ENCODE peak calls at places on chromosomes 5 and 9, in four cellular contexts. J, M, D and C are unnamed samples.

GRCh38 chr9:106920701-106921283 is 57.8 kb downstream of the ZNF462 start:
- DNase-seq in D (peak; percentile 12), M (no peak), J (no peak), C (no peak)

GRCh38 chr9:107584944-107585343 is 95.4 kb upstream of the KLF4 start:
- DNase-seq in J (no peak), M (no peak), D (no peak), C (no peak)

GRCh38 chr9:75185585-75186170 is 97.4 kb downstream of the OSTF1 start:
- DNase-seq in J (peak; percentile 56), M (no peak), D (peak; percentile 38), C (no peak)

GRCh38 chr9:2231831-2232230 is 216.7 kb downstream of the SMARCA2 start:
- DNase-seq in M (no peak), D (no peak), J (no peak), C (no peak)

GRCh38 chr5:34616665-34617064 is 39.5 kb upstream of the RAI14 start:
- DNase-seq in J (no peak), D (no peak), M (no peak), C (no peak)

GRCh38 chr9:114592356-114592755 is 4.8 kb downstream of the ATP6V1G1 start:
- DNase-seq in D (no peak), J (peak; percentile 70), M (no peak), C (no peak)

GRCh38 chr5:137091473-137091872 is 407.7 kb downstream of the SPOCK1 start:
- DNase-seq in M (no peak), J (no peak), D (no peak), C (no peak)

GRCh38 chr9:133716564-133717112 is 21.5 kb downstream of the SARDH start:
- DNase-seq in D (no peak), M (no peak), J (no peak), C (no peak)

GRCh38 chr9:108473209-108474112 is 382.3 kb downstream of the ACTL7B start:
- DNase-seq in D (no peak), M (peak; percentile 45), J (no peak), C (no peak)

GRCh38 chr5:96113170-96113939 is 151.7 kb upstream of the ELL2 start:
- DNase-seq in M (no peak), J (no peak), D (no peak), C (no peak)

GRCh38 chr9:107049825-107050184 is 186.8 kb downstream of the ZNF462 start:
- DNase-seq in M (no peak), J (no peak), D (no peak), C (no peak)

GRCh38 chr5:123157797-123158528 is 68.9 kb downstream of the PRDM6 start:
- DNase-seq in D (peak; percentile 27), M (no peak), J (no peak), C (peak; percentile 58)

GRCh38 chr5:10853144-10853543 is 92.1 kb upstream of the DAP start:
- DNase-seq in D (no peak), M (no peak), J (no peak), C (no peak)

GRCh38 chr5:93163010-93163663 is 417.9 kb downstream of the NR2F1-AS1 start:
- DNase-seq in J (no peak), D (peak; percentile 91), M (no peak), C (peak; percentile 38)

GRCh38 chr5:2542026-2542425 is 209.5 kb downstream of the IRX2 start:
- DNase-seq in M (no peak), D (no peak), J (no peak), C (no peak)

GRCh38 chr9:137313326-137313920 is 11.4 kb upstream of the NRARP start:
- DNase-seq in M (no peak), D (no peak), J (no peak), C (no peak)

GRCh38 chr5:151574597-151574996 is 16.5 kb downstream of the FAT2 start:
- DNase-seq in M (no peak), J (no peak), D (no peak), C (no peak)

GRCh38 chr9:20636883-20637440 is 14.7 kb upstream of the MLLT3 start:
- DNase-seq in M (no peak), D (no peak), J (no peak), C (no peak)

GRCh38 chr5:43231977-43232376 is 40.0 kb downstream of the NIM1K start:
- DNase-seq in D (peak; percentile 27), J (peak; percentile 13), M (no peak), C (no peak)

GRCh38 chr5:160843240-160843639 is 8.8 kb downstream of the ATP10B start:
- DNase-seq in M (no peak), J (no peak), D (no peak), C (no peak)

GRCh38 chr5:131196331-131196730 is 25.6 kb downstream of the LYRM7 start:
- DNase-seq in M (no peak), D (no peak), J (no peak), C (no peak)

GRCh38 chr5:77852514-77853352 is 76.6 kb upstream of the TBCA start:
- DNase-seq in J (no peak), M (no peak), D (no peak), C (no peak)

GRCh38 chr5:179766021-179766725 is 27.6 kb upstream of the LTC4S start:
- DNase-seq in D (no peak), M (no peak), J (no peak), C (no peak)

GRCh38 chr5:156892223-156892622 is 42.1 kb downstream of the PPP1R2B start:
- DNase-seq in J (peak; percentile 71), M (no peak), D (no peak), C (no peak)

GRCh38 chr9:136964171-136964689 is 12.2 kb downstream of the LCN12 start:
- DNase-seq in M (no peak), D (no peak), J (no peak), C (no peak)

GRCh38 chr5:112419050-112419595 is at the start of gene EPB41L4A:
- DNase-seq in M (no peak), D (no peak), J (no peak), C (no peak)

DNA sequence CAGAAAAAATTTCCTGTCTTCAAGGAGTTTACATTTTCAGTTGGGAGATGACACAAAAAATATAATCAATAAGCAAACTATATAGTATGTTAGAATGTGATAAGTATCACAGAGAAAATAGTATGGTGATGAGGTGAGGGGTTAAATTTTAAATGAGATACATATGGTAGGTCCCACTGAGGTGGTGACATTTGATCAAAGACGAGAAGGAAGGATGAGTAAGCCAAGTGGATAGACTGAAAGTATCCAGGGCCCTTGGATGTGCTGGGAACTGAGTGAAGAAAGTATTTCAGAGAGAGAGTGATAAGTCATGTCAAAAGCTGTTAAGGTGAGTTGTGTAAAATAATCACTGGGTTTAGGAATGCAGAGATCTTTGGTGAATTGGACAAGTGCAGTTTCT is 3.5 kb downstream of the CCDC192 start:
- DNase-seq in D (no peak), J (no peak), M (no peak), C (no peak)
- H3K4me3 ChIP-seq in D (no peak overlapping the region), J (no peak overlapping the region), M (no peak overlapping the region), C (no peak overlapping the region)

DNA sequence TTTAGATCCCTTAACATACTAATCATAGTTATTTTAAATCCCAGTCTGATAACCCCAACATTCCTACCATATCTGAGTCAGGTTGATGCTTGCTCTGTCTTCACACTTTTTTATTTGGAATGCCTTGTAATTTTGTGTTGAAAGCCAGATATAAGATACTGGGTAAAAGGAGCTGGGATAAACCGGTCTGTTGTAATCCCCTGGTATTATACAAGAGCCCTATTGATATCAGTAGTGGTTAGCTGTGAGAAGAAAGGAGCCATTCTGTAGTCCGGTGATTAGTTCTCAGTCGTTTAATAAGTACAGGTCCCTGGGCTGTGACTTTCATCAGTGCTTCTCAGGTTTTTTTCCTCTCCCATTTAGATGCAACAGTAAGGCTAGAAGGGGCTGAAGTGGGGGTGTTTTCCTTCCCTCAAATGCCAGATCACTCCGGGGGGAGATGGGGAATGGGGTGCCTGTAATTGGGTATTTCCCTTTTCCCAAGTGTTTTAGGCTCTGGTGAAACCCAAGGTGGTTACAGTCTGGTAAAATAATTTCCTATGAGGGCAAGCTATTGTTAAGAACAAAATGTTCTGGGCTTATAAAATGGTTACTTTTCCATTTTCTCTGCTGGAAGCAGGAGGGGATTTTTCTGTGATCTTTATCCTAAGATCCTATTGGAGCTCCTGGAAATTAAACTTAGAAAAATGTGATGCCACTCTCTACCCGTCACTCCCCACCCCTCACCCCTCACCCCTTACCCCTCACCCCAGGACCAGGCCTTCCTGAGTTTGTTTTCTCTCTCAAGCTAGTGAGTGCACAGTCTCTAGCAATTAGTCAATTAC is 72.7 kb downstream of the KCNN2 start:
- DNase-seq in D (no peak), M (no peak), J (no peak), C (no peak)
- H3K27ac ChIP-seq in D (no peak overlapping the region), M (no peak overlapping the region), J (no peak overlapping the region), C (no peak overlapping the region)

GRCh38 chr9:134916161-134916665 is 1.5 kb downstream of the FCN1 start:
- DNase-seq in J (no peak), D (no peak), M (peak; percentile 12), C (no peak)

GRCh38 chr9:134918646-134919045 is 934 bp upstream of the FCN1 start:
- DNase-seq in M (peak; percentile 7), D (no peak), J (no peak), C (no peak)

GRCh38 chr9:134919316-134919715 is 1.6 kb upstream of the FCN1 start:
- DNase-seq in J (no peak), D (no peak), M (peak; percentile 11), C (no peak)

GRCh38 chr9:134915046-134915930 is 2.4 kb downstream of the FCN1 start:
- DNase-seq in J (no peak), D (no peak), M (peak; percentile 15), C (no peak)

GRCh38 chr9:134917431-134918373 is at the start of gene FCN1:
- DNase-seq in M (peak; percentile 20), J (peak; percentile 78), D (no peak), C (no peak)
- H3K4me3 ChIP-seq in M (no peak within 1 kb of the TSS), J (peak within 1 kb of the TSS; percentile 27), D (no peak within 1 kb of the TSS), C (no peak within 1 kb of the TSS)

GRCh38 chr9:5515261-5515650 is 4.9 kb downstream of the PDCD1LG2 start:
- DNase-seq in M (no peak), J (no peak), D (no peak), C (no peak)
- H3K27ac ChIP-seq in M (no peak overlapping the region), J (no peak overlapping the region), D (no peak overlapping the region), C (no peak overlapping the region)